ENCODE peak calls at places on chromosome 14, in ten cellular contexts. U is pulmonary artery endothelial cell; L is occipital lobe; B is G401; F is pancreas; O is HEK293T; R is NCI-H2081; A is stimulated activated CD4-positive, alpha-beta T cell treated with anti-CD3 and anti-CD28 coated beads, Interleukin-4, amount 100 ng/mL, for 1 hour; V is ureter; H is heart right ventricle. P is an unnamed sample.

GRCh38 chr14:24286996-24287395 is 12.6 kb downstream of the DHRS1 start:
- DNase-seq in L (no peak), A (no peak), H (no peak), R (no peak), U (no peak), V (no peak), F (no peak), O (no peak), B (no peak), P (no peak)

GRCh38 chr14:104795781-104796681 is 483 bp upstream of the AKT1 start:
- DNase-seq in H (peak; percentile 50), U (no peak), A (peak; percentile 69), O (peak; percentile 72), L (peak; percentile 51), B (no peak), V (no peak), F (peak; percentile 76), R (peak; percentile 52), P (peak; percentile 75)

GRCh38 chr14:92890830-92891598 is 31.9 kb upstream of the CHGA start:
- DNase-seq in V (no peak), L (no peak), H (no peak), R (peak; percentile 90), O (no peak), U (no peak), A (no peak), B (no peak), F (no peak), P (no peak)

GRCh38 chr14:104680806-104681688 is 8.4 kb upstream of the INF2 start:
- DNase-seq in A (no peak), U (peak; percentile 48), R (no peak), F (peak; percentile 82), H (no peak), O (no peak), V (peak; percentile 85), B (peak; percentile 36), L (peak; percentile 86), P (no peak)

GRCh38 chr14:74464785-74465184 is 28.3 kb downstream of the NPC2 start:
- DNase-seq in U (no peak), V (no peak), H (no peak), R (no peak), A (no peak), B (no peak), L (no peak), O (no peak), F (no peak), P (no peak)

GRCh38 chr14:59028476-59029202 is 159.8 kb upstream of the DAAM1 start:
- DNase-seq in V (no peak), A (peak; percentile 23), F (peak; percentile 46), U (peak; percentile 30), R (peak; percentile 61), O (peak; percentile 73), L (peak; percentile 10), B (peak; percentile 83), H (peak; percentile 25), P (peak; percentile 71)

GRCh38 chr14:75612157-75612556 is 33.7 kb downstream of the FLVCR2 start:
- DNase-seq in L (no peak), H (no peak), U (no peak), R (no peak), B (no peak), F (no peak), A (no peak), V (no peak), O (no peak), P (no peak)

GRCh38 chr14:51534623-51535022 is 117.1 kb upstream of the FRMD6 start:
- DNase-seq in A (no peak), H (peak; percentile 16), V (no peak), U (peak; percentile 77), R (no peak), O (no peak), F (peak; percentile 24), B (no peak), L (no peak), P (peak; percentile 21)

GRCh38 chr14:73231874-73232851 is 5.1 kb upstream of the PAPLN start:
- DNase-seq in A (no peak), V (no peak), H (no peak), B (no peak), L (no peak), F (no peak), U (no peak), O (peak; percentile 65), R (no peak), P (no peak)

GRCh38 chr14:93643127-93643526 is 145.2 kb downstream of the PRIMA1 start:
- DNase-seq in R (no peak), O (no peak), L (no peak), U (no peak), A (no peak), B (no peak), F (no peak), V (no peak), H (no peak), P (no peak)

GRCh38 chr14:97315790-97316189 is 518.6 kb downstream of the VRK1 start:
- DNase-seq in O (no peak), H (no peak), R (no peak), V (no peak), F (no peak), B (no peak), L (no peak), A (peak; percentile 14), U (no peak), P (no peak)

GRCh38 chr14:23446291-23446851 is 10.9 kb upstream of the MYH7 start:
- DNase-seq in A (no peak), L (no peak), R (no peak), U (no peak), O (peak; percentile 2), H (no peak), F (no peak), B (no peak), V (peak; percentile 44), P (no peak)

GRCh38 chr14:79057333-79057732 is 887.2 kb downstream of the NRXN3 start:
- DNase-seq in R (no peak), H (no peak), O (no peak), A (no peak), L (no peak), F (no peak), U (no peak), V (no peak), B (peak; percentile 10), P (no peak)

P was measured in ovary.